ENCODE peak calls at places on chromosomes 16 and 17, in ten cellular contexts. A, Q, G, R, U, L, T, W, H and Z are unnamed samples.

GRCh38 chr16:67540756-67541155 is 12.1 kb downstream of the RIPOR1 start:
- DNase-seq in Q (no peak), L (no peak), G (no peak), H (no peak), U (no peak), W (no peak), T (no peak), R (no peak), A (no peak), Z (no peak)

GRCh38 chr17:49694847-49695697 is 12.7 kb downstream of the SLC35B1 start:
- DNase-seq in T (no peak), Q (peak), U (peak), G (no peak), H (peak), L (peak), W (no peak), R (peak), A (peak), Z (peak)

GRCh38 chr16:64406661-64407267 is 715.1 kb downstream of the CDH11 start:
- DNase-seq in G (no peak), R (no peak), H (no peak), T (no peak), U (no peak), Q (no peak), A (no peak), W (no peak), L (no peak), Z (no peak)

GRCh38 chr16:35690413-35690812 is 2231.0 kb downstream of the TP53TG3F start:
- DNase-seq in L (no peak), R (no peak), W (no peak), T (no peak), G (no peak), H (no peak), U (no peak), Q (no peak), A (no peak), Z (peak)

GRCh38 chr16:27676807-27677206 is 126.9 kb downstream of the KATNIP start:
- DNase-seq in U (peak), A (no peak), T (no peak), Q (no peak), L (no peak), W (no peak), R (no peak), H (no peak), G (no peak), Z (no peak)

GRCh38 chr17:57138956-57139576 is 54.0 kb downstream of the AKAP1 start:
- DNase-seq in W (no peak), R (no peak), H (no peak), Q (no peak), U (no peak), T (peak), L (no peak), G (no peak), A (no peak), Z (no peak)

GRCh38 chr17:82528484-82529265 is 9.1 kb downstream of the FOXK2 start:
- DNase-seq in H (no peak), G (no peak), U (peak), R (peak), L (no peak), Q (no peak), W (peak), T (peak), A (peak), Z (no peak)

GRCh38 chr17:30964878-30965277 is 6.0 kb upstream of the RNF135 start:
- DNase-seq in T (peak), H (no peak), Q (no peak), R (no peak), U (no peak), A (no peak), W (no peak), G (no peak), L (no peak), Z (no peak)

GRCh38 chr16:15958703-15959348 is 9.4 kb downstream of the ABCC1 start:
- DNase-seq in H (no peak), T (no peak), G (no peak), W (no peak), L (no peak), Q (no peak), U (no peak), R (no peak), A (no peak), Z (no peak)